ENCODE peak calls at places on chromosomes 16 and 17, in nine cellular contexts. C is right atrium auricular region, L is heart left ventricle, D is OCI-LY7, O is heart right ventricle, J is lung, A is A549, B is colonic mucosa, K is ascending aorta. P is an unnamed sample.

GRCh38 chr17:19539040-19539399 is 5.4 kb downstream of the SLC47A1 start:
- DNase-seq in A (no peak), J (no peak), C (no peak), B (no peak), K (no peak), D (no peak), L (no peak), O (no peak), P (no peak)

GRCh38 chr17:65503557-65503956 is 57.9 kb downstream of the AXIN2 start:
- DNase-seq in J (no peak), C (no peak), A (no peak), B (no peak), D (no peak), L (no peak), K (no peak), O (no peak), P (no peak)

GRCh38 chr17:73192894-73193701 is at the start of gene COG1:
- DNase-seq in D (peak; percentile 97), K (peak; percentile 29), C (peak; percentile 87), O (peak; percentile 92), A (peak; percentile 91), L (peak; percentile 79), B (peak; percentile 89), J (peak; percentile 75), P (peak; percentile 91)

GRCh38 chr17:1562178-1562643 is 381 bp downstream of the PITPNA start:
- DNase-seq in J (peak; percentile 55), A (no peak), B (peak; percentile 41), C (no peak), O (peak; percentile 59), D (no peak), L (peak; percentile 61), K (no peak), P (no peak)

GRCh38 chr16:25256821-25257503 is 683 bp downstream of the ZKSCAN2 start:
- DNase-seq in O (no peak), L (peak; percentile 19), B (peak; percentile 24), J (no peak), K (no peak), C (no peak), D (peak; percentile 34), A (peak; percentile 22), P (peak; percentile 92)

GRCh38 chr16:30151091-30151490 is 28.1 kb upstream of the MAPK3 start:
- DNase-seq in O (no peak), B (no peak), A (no peak), L (no peak), J (no peak), C (no peak), K (no peak), D (no peak), P (no peak)

GRCh38 chr17:69406906-69407305 is 7.6 kb upstream of the MAP2K6 start:
- DNase-seq in C (no peak), O (no peak), J (no peak), K (no peak), B (no peak), L (no peak), A (no peak), D (no peak), P (no peak)

GRCh38 chr16:70664325-70665112 is 18.2 kb downstream of the IL34 start:
- DNase-seq in O (no peak), C (no peak), K (no peak), J (no peak), B (no peak), D (no peak), L (peak; percentile 24), A (no peak), P (no peak)

GRCh38 chr17:10025224-10025623 is 120.2 kb upstream of the RCVRN start:
- DNase-seq in C (no peak), K (no peak), A (no peak), L (no peak), D (no peak), J (no peak), O (no peak), B (no peak), P (no peak)

GRCh38 chr16:69195371-69196029 is 8.5 kb downstream of the SNTB2 start:
- DNase-seq in L (no peak), J (no peak), K (no peak), A (no peak), D (no peak), C (peak; percentile 46), B (peak; percentile 23), O (no peak), P (no peak)

GRCh38 chr16:11499295-11500089 is 87.2 kb downstream of the LITAF start:
- DNase-seq in C (no peak), J (no peak), O (no peak), D (no peak), K (no peak), L (no peak), A (peak; percentile 75), B (no peak), P (no peak)

GRCh38 chr16:3087836-3088235 is 11.3 kb downstream of the ZSCAN10 start:
- DNase-seq in K (no peak), A (no peak), C (no peak), B (no peak), D (no peak), L (peak; percentile 53), J (no peak), O (peak; percentile 60), P (no peak)

GRCh38 chr17:35476283-35476820 is 27.8 kb upstream of the SLFN13 start:
- DNase-seq in L (no peak), D (no peak), A (no peak), C (no peak), J (no peak), O (no peak), B (no peak), K (no peak), P (no peak)

GRCh38 chr17:27349540-27350021 is 55.7 kb downstream of the WSB1 start:
- DNase-seq in A (no peak), K (no peak), D (no peak), B (peak; percentile 42), J (no peak), C (no peak), O (no peak), L (no peak), P (no peak)

GRCh38 chr16:81738831-81739496 is 40.1 kb upstream of the PLCG2 start:
- DNase-seq in L (peak; percentile 62), C (no peak), J (peak; percentile 70), B (peak; percentile 57), K (no peak), O (peak; percentile 54), D (peak; percentile 93), A (no peak), P (no peak)

GRCh38 chr16:1749152-1750117 is 21.9 kb downstream of the NME3 start:
- DNase-seq in K (no peak), J (no peak), A (no peak), B (no peak), L (no peak), C (no peak), O (no peak), D (no peak), P (no peak)

GRCh38 chr17:2721603-2722002 is 10.0 kb upstream of the CLUH start:
- DNase-seq in D (no peak), K (no peak), B (no peak), O (no peak), A (no peak), L (no peak), J (no peak), C (no peak), P (no peak)

GRCh38 chr17:2723997-2724782 is 12.6 kb upstream of the CLUH start:
- DNase-seq in J (no peak), D (no peak), C (no peak), A (no peak), K (no peak), O (peak; percentile 49), B (peak; percentile 74), L (peak; percentile 48), P (no peak)

GRCh38 chr17:2722611-2723010 is 11.0 kb upstream of the CLUH start:
- DNase-seq in C (no peak), J (no peak), A (no peak), K (no peak), D (no peak), O (no peak), L (no peak), B (no peak), P (no peak)

GRCh38 chr17:2724783-2725164 is 13.2 kb upstream of the CLUH start:
- DNase-seq in O (peak; percentile 51), L (no peak), A (peak; percentile 85), K (no peak), B (peak; percentile 54), C (no peak), J (no peak), D (no peak), P (no peak)

GRCh38 chr17:2723505-2723996 is 12.0 kb upstream of the CLUH start:
- DNase-seq in C (no peak), J (no peak), O (no peak), A (no peak), B (peak; percentile 67), D (no peak), L (no peak), K (no peak), P (no peak)
- H3K4me3 ChIP-seq in C (peak overlapping the region; percentile 39), J (no peak overlapping the region), O (peak overlapping the region; percentile 49), A (no peak overlapping the region), B (peak overlapping the region; percentile 33), D (no peak overlapping the region), L (peak overlapping the region; percentile 47), K (peak overlapping the region; percentile 57), P (peak overlapping the region; percentile 62)

GRCh38 chr16:19705843-19706242 is 12.2 kb downstream of the KNOP1 start:
- DNase-seq in D (no peak), O (no peak), J (no peak), C (no peak), A (no peak), L (no peak), B (no peak), K (no peak), P (no peak)
- TF ChIP-seq CTCF in D (no peak), O (no peak), J (no peak), C (no peak), A (no peak), L (no peak), B (no peak), K (no peak), P (no peak)

DNA sequence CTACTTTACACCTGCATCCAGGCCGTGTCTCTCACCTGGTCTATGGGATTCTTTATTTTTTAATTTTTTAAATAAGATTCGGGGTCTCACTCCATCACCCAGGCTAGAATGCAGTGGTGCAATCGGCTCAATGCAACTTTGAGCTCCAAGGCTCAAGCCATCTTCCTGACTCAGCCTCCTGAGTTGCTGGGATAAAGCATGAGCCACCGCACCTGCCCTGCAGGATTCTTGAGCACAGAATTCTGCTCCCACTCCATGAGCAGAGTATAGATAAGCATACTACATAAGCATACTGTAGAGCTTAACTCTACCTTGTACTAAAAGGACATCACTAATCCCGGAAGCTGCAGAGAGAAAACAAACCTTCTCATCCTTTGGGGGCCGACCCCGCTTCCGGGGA is 15.5 kb downstream of the GLYR1 start:
- DNase-seq in L (no peak), A (no peak), K (no peak), C (no peak), B (no peak), O (no peak), D (no peak), J (no peak), P (no peak)
- H3K27ac ChIP-seq in L (no peak overlapping the region), A (no peak overlapping the region), K (no peak overlapping the region), C (no peak overlapping the region), B (no peak overlapping the region), O (peak overlapping the region; percentile 81), D (no peak overlapping the region), J (no peak overlapping the region), P (no peak overlapping the region)

DNA sequence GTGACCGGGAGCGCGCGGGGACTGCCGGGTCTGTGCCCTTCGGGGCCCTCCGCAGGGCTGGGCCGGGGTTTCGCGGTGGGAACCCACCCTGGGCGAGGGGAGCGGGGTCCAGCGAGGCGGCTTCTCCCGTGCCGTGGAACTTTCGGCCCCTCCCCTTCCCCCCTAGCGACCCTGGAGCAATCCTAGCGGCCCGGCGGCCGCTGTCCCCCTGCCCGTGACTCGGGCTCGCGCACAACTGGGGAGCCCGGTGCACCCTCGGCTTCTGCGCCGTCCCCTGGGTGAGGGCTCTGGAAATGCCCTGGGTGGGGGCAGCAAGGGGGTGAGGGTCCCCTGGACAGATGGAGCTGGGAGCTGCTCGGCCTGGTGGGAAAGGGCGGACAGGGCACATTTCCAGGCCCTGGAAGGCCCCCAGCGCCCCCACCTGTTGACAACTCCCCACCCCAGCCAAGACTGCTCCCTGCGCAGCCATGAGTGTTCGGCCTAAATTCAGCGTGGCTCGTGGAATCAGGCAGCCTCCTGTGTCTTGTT is 562 bp downstream of the UTS2R start:
- DNase-seq in A (no peak), C (no peak), L (no peak), O (no peak), J (no peak), D (no peak), K (no peak), B (no peak), P (no peak)
- H3K4me3 ChIP-seq in A (no peak overlapping the region), C (peak overlapping the region; percentile 33), L (peak overlapping the region; percentile 34), O (peak overlapping the region; percentile 50), J (no peak overlapping the region), D (no peak overlapping the region), K (peak overlapping the region; percentile 32), B (no peak overlapping the region), P (peak overlapping the region; percentile 64)